ENCODE peak calls at places on chromosomes 6 and 20, in four cellular contexts. V, C, D and U are unnamed samples.

GRCh38 chr6:43334466-43335095 is 26.0 kb upstream of the CRIP3 start:
- DNase-seq in V (peak; percentile 69), C (peak; percentile 25), D (no peak), U (peak; percentile 56)

GRCh38 chr6:109300874-109301273 is 81.4 kb downstream of the CD164 start:
- DNase-seq in V (no peak), C (no peak), D (no peak), U (no peak)

GRCh38 chr6:30965140-30965601 is 18.3 kb upstream of the MUC21 start:
- DNase-seq in V (no peak), C (no peak), D (no peak), U (no peak)

GRCh38 chr20:1119128-1119505 is 715 bp downstream of the PSMF1 start:
- DNase-seq in V (no peak), C (no peak), D (no peak), U (no peak)

GRCh38 chr6:43278524-43279078 is 19.5 kb upstream of the SLC22A7 start:
- DNase-seq in V (peak; percentile 30), C (no peak), D (no peak), U (no peak)

GRCh38 chr20:38953630-38954340 is 8.4 kb upstream of the DHX35 start:
- DNase-seq in V (no peak), C (no peak), D (no peak), U (no peak)

GRCh38 chr6:123716506-123716905 is 79.8 kb upstream of the TRDN start:
- DNase-seq in V (no peak), C (no peak), D (no peak), U (no peak)

GRCh38 chr6:130796313-130796905 is 30.8 kb upstream of the SMLR1 start:
- DNase-seq in V (peak; percentile 59), C (no peak), D (no peak), U (peak; percentile 36)

GRCh38 chr6:14922306-14922705 is 323.6 kb upstream of the JARID2 start:
- DNase-seq in V (no peak), C (no peak), D (no peak), U (no peak)

GRCh38 chr6:31546339-31546961 is at the start of gene ATP6V1G2:
- DNase-seq in V (peak; percentile 93), C (peak; percentile 61), D (peak; percentile 85), U (peak; percentile 87)

GRCh38 chr6:161498359-161498758 is 224.5 kb upstream of the AGPAT4 start:
- DNase-seq in V (peak; percentile 61), C (peak; percentile 18), D (no peak), U (peak; percentile 32)

GRCh38 chr6:152273002-152273401 is 364.2 kb downstream of the SYNE1 start:
- DNase-seq in V (peak; percentile 30), C (no peak), D (no peak), U (no peak)

GRCh38 chr20:57350086-57350710 is 857 bp upstream of the RAE1 start:
- DNase-seq in V (peak; percentile 23), C (no peak), D (no peak), U (no peak)

GRCh38 chr20:19252670-19253120 is 40.3 kb downstream of the SLC24A3 start:
- DNase-seq in V (no peak), C (no peak), D (no peak), U (no peak)

GRCh38 chr6:124738496-124738895 is 223.7 kb upstream of the RNF217 start:
- DNase-seq in V (no peak), C (no peak), D (no peak), U (no peak)

GRCh38 chr20:61559706-61560315 is 307.8 kb downstream of the CDH4 start:
- DNase-seq in V (no peak), C (no peak), D (no peak), U (no peak)

GRCh38 chr6:45417461-45417860 is 39.7 kb upstream of the SUPT3H start:
- DNase-seq in V (no peak), C (no peak), D (no peak), U (no peak)

GRCh38 chr6:45420909-45421699 is 43.4 kb upstream of the SUPT3H start:
- DNase-seq in V (no peak), C (peak; percentile 13), D (no peak), U (no peak)

GRCh38 chr6:45421700-45422540 is 44.2 kb upstream of the SUPT3H start:
- DNase-seq in V (peak; percentile 67), C (peak; percentile 11), D (peak; percentile 64), U (no peak)

GRCh38 chr6:45420083-45420908 is 42.6 kb upstream of the SUPT3H start:
- DNase-seq in V (peak; percentile 64), C (no peak), D (peak; percentile 83), U (no peak)

DNA sequence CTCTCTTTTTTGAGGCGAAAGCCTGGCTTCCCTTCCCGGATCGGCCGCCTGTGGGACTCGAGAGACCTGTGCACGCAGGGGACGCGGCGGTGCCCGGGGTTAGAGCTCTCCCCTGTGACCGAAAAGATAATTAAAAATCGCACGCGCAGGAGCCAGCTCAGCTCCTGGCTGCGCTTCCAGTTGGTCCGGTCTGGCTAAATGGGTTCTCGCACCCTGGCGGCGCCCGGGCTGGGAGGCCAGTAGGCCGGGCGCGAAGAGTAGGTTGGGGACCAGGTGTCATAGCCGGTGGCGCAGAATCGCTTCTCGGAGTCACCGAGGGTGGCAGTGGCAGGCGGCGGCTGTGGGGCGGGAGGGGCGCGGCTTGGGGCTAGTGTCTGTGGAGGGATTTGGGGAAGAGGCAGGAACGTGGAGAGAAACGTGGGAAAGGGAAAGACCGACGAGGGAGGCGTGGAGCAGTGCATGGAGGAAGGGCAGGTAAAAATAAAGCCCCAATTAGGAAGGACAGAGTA is 41.9 kb upstream of the SUPT3H start:
- DNase-seq in V (no peak), C (peak; percentile 9), D (peak; percentile 90), U (no peak)
- TF ChIP-seq CTCF in V (peak; percentile 28), C (peak; percentile 27), D (peak; percentile 50), U (peak; percentile 5)

DNA sequence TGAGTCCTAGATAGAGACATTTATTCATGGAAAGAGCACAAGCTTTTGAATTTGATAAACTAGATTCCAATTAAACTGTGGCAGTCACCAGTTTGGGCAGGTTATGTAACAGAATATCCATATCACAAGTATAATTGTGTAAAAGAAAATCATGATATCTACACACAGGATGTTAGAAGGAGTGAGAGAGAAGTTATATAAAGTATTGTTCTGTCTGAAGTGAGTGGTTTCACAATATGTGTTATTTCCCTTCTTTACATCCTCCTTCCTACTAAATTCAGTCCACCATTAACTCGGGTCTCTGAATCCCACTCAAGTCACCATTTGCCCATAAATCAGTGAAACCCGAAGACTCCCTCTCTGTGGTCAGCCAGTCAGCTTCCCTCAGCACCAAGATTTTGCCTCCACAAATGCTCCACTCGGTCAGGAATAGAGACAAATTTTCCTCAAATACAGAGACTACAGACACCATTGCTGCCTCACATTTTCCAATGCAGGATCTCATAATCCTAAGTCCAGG is 776 bp downstream of the HLA-DQB1 start:
- DNase-seq in V (no peak), C (no peak), D (no peak), U (no peak)
- H3K4me3 ChIP-seq in V (no peak overlapping the region), C (no peak overlapping the region), D (no peak overlapping the region), U (no peak overlapping the region)

GRCh38 chr6:157267654-157268053 is 55.7 kb downstream of the TMEM242 start:
- DNase-seq in V (no peak), C (no peak), D (no peak), U (no peak)

GRCh38 chr6:157266274-157267101 is 56.8 kb downstream of the TMEM242 start:
- DNase-seq in V (no peak), C (no peak), D (no peak), U (no peak)

GRCh38 chr6:157268396-157268795 is 54.9 kb downstream of the TMEM242 start:
- DNase-seq in V (no peak), C (no peak), D (no peak), U (no peak)

GRCh38 chr6:157265630-157266029 is 57.7 kb downstream of the TMEM242 start:
- DNase-seq in V (no peak), C (no peak), D (no peak), U (no peak)

DNA sequence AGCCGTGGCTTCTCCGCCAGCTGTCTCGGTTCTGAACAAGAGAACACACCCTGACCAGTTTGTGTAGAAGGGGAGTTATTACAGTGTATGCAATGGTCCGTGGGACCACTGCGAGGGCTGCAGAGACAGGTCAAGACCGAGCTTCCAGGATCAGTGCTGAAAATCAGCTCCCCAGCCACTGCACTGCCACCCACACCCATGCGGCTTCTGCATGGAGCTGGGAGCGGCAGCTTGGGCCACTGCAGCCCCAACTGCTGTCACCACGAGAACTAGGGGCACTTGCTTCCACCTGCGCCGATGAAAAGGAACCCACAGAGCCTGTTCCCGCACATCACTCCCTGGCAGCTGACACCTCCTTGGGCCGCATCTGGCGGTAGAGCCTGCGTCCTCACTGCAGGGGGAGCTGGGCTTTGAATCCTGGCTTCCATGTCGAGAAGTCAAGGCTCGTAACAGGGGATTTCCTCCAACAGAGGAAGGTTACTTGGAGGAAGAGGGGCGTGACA is 56.2 kb downstream of the TMEM242 start:
- DNase-seq in V (no peak), C (no peak), D (no peak), U (no peak)
- TF ChIP-seq CTCF in V (no peak), C (no peak), D (no peak), U (no peak)

DNA sequence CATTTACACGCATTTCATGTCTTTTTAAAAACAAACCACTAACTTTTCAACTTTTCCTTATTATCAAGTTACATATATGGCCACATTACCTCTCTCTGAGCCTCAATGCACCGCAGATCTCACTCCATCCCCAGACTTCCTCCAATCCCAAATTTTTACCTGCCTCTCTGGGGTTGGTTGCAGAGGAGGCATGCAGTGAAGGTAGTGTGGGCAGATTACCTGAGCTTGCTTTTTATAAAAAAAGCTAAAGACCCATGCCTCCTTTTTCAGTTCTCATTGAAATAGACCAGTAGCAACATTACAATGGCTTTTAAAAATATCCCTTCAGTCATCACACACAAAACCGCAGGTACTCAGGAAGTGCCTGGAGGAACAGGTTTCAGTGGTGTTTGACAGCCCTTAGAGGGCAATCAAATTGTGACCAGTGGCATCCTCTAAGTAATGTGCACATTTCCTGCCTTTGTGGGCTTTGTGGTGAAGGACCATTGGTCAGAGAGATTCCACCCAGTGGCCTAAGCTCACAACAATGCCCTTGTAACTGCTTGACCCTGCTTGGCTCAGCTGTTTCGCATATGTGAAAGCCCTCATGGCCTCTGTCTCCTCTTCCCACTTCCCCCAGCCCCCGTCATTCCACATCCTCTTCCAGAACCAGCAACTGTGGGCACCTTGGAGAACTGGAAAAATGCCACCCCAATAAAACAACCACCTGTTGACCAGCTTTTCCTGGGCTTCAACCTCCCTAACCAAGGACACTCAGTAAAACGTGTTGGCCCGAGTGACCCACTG is 30.2 kb upstream of the IL17A start:
- DNase-seq in V (no peak), C (no peak), D (peak; percentile 98), U (peak; percentile 14)
- H3K4me3 ChIP-seq in V (no peak overlapping the region), C (no peak overlapping the region), D (peak overlapping the region; percentile 20), U (no peak overlapping the region)

GRCh38 chr20:49422176-49422575 is 60.3 kb downstream of the KCNB1 start:
- DNase-seq in V (no peak), C (no peak), D (no peak), U (no peak)
- TF ChIP-seq CTCF in V (no peak), C (no peak), D (no peak), U (no peak)

GRCh38 chr6:39793528-39793927 is 1.4 kb downstream of the DAAM2 start:
- DNase-seq in V (no peak), C (no peak), D (no peak), U (no peak)
- H3K4me3 ChIP-seq in V (peak overlapping the region; percentile 49), C (no peak overlapping the region), D (no peak overlapping the region), U (peak overlapping the region; percentile 78)

GRCh38 chr6:128720891-128721290 is 162.0 kb upstream of the LAMA2 start:
- DNase-seq in V (no peak), C (no peak), D (no peak), U (no peak)

GRCh38 chr6:128727500-128727899 is 155.4 kb upstream of the LAMA2 start:
- DNase-seq in V (no peak), C (no peak), D (no peak), U (no peak)

GRCh38 chr6:128724738-128725137 is 158.2 kb upstream of the LAMA2 start:
- DNase-seq in V (no peak), C (no peak), D (no peak), U (no peak)

GRCh38 chr6:128723667-128724066 is 159.3 kb upstream of the LAMA2 start:
- DNase-seq in V (peak; percentile 89), C (no peak), D (no peak), U (no peak)

GRCh38 chr6:128725271-128726233 is 157.4 kb upstream of the LAMA2 start:
- DNase-seq in V (peak; percentile 38), C (peak; percentile 2), D (no peak), U (peak; percentile 24)
- TF ChIP-seq CTCF in V (peak; percentile 55), C (peak; percentile 54), D (peak; percentile 65), U (peak; percentile 57)